ENCODE peak calls at places on chromosomes 6 and 20, in four cellular contexts. One of them, this sample, is unnamed.

GRCh38 chr20:433300-433975 is 25.3 kb downstream of the RBCK1 start:
- DNase-seq in epithelial cell of esophagus: peak; percentile 65
- DNase-seq in GM13976: peak; percentile 83
- DNase-seq in heart left ventricle: no peak
- DNase-seq in this sample: peak; percentile 81

GRCh38 chr6:113818528-113818927 is 38.6 kb upstream of the MARCKS start:
- DNase-seq in epithelial cell of esophagus: no peak
- DNase-seq in GM13976: no peak
- DNase-seq in heart left ventricle: no peak
- DNase-seq in this sample: no peak

GRCh38 chr6:3330199-3330598 is 71.5 kb downstream of the PSMG4 start:
- DNase-seq in epithelial cell of esophagus: no peak
- DNase-seq in GM13976: no peak
- DNase-seq in heart left ventricle: no peak
- DNase-seq in this sample: no peak

GRCh38 chr6:3193102-3193837 is 34.2 kb downstream of the TUBB2B start:
- DNase-seq in epithelial cell of esophagus: no peak
- DNase-seq in GM13976: no peak
- DNase-seq in heart left ventricle: no peak
- DNase-seq in this sample: no peak

GRCh38 chr6:45388328-45388727 is 10.6 kb upstream of the SUPT3H start:
- DNase-seq in epithelial cell of esophagus: peak; percentile 39
- DNase-seq in GM13976: no peak
- DNase-seq in heart left ventricle: no peak
- DNase-seq in this sample: no peak

GRCh38 chr6:122817766-122818165 is 28.7 kb downstream of the SMPDL3A start:
- DNase-seq in epithelial cell of esophagus: no peak
- DNase-seq in GM13976: no peak
- DNase-seq in heart left ventricle: no peak
- DNase-seq in this sample: no peak

GRCh38 chr20:2470051-2470431 is 548 bp downstream of the SNRPB start:
- DNase-seq in epithelial cell of esophagus: peak; percentile 68
- DNase-seq in GM13976: peak; percentile 77
- DNase-seq in heart left ventricle: peak; percentile 42
- DNase-seq in this sample: peak; percentile 73

GRCh38 chr6:73586416-73586974 is 65.7 kb upstream of the EEF1A1 start:
- DNase-seq in epithelial cell of esophagus: no peak
- DNase-seq in GM13976: no peak
- DNase-seq in heart left ventricle: no peak
- DNase-seq in this sample: no peak

GRCh38 chr20:38779247-38780097 is 26.0 kb upstream of the PPP1R16B start:
- DNase-seq in epithelial cell of esophagus: peak; percentile 64
- DNase-seq in GM13976: no peak
- DNase-seq in heart left ventricle: no peak
- DNase-seq in this sample: no peak

GRCh38 chr6:155424201-155424600 is 31.4 kb downstream of the NOX3 start:
- DNase-seq in epithelial cell of esophagus: no peak
- DNase-seq in GM13976: no peak
- DNase-seq in heart left ventricle: no peak
- DNase-seq in this sample: no peak

GRCh38 chr6:5359413-5359812 is 98.1 kb downstream of the FARS2 start:
- DNase-seq in epithelial cell of esophagus: peak; percentile 19
- DNase-seq in GM13976: no peak
- DNase-seq in heart left ventricle: no peak
- DNase-seq in this sample: no peak

GRCh38 chr6:14518515-14519217 is 401.1 kb downstream of the CD83 start:
- DNase-seq in epithelial cell of esophagus: no peak
- DNase-seq in GM13976: no peak
- DNase-seq in heart left ventricle: peak; percentile 43
- DNase-seq in this sample: no peak

GRCh38 chr6:87700729-87701675 is 1.0 kb downstream of the AKIRIN2 start:
- DNase-seq in epithelial cell of esophagus: peak; percentile 81
- DNase-seq in GM13976: peak; percentile 63
- DNase-seq in heart left ventricle: peak; percentile 21
- DNase-seq in this sample: peak; percentile 54

GRCh38 chr6:5541751-5542432 is 280.6 kb downstream of the FARS2 start:
- DNase-seq in epithelial cell of esophagus: peak; percentile 90
- DNase-seq in GM13976: no peak
- DNase-seq in heart left ventricle: no peak
- DNase-seq in this sample: no peak

GRCh38 chr20:11159728-11160127 is 485.9 kb upstream of the JAG1 start:
- DNase-seq in epithelial cell of esophagus: no peak
- DNase-seq in GM13976: no peak
- DNase-seq in heart left ventricle: peak; percentile 23
- DNase-seq in this sample: no peak

GRCh38 chr20:54102543-54102942 is 32.1 kb upstream of the BCAS1 start:
- DNase-seq in epithelial cell of esophagus: no peak
- DNase-seq in GM13976: no peak
- DNase-seq in heart left ventricle: no peak
- DNase-seq in this sample: no peak

GRCh38 chr20:2137552-2138201 is 36.0 kb downstream of the STK35 start:
- DNase-seq in epithelial cell of esophagus: no peak
- DNase-seq in GM13976: no peak
- DNase-seq in heart left ventricle: no peak
- DNase-seq in this sample: no peak

GRCh38 chr6:14031516-14031915 is 86.1 kb upstream of the CD83 start:
- DNase-seq in epithelial cell of esophagus: no peak
- DNase-seq in GM13976: no peak
- DNase-seq in heart left ventricle: peak; percentile 10
- DNase-seq in this sample: no peak

GRCh38 chr20:36936341-36936740 is 15.2 kb downstream of the SAMHD1 start:
- DNase-seq in epithelial cell of esophagus: no peak
- DNase-seq in GM13976: no peak
- DNase-seq in heart left ventricle: no peak
- DNase-seq in this sample: no peak

GRCh38 chr6:85452441-85452881 is 2.6 kb downstream of the NT5E start:
- DNase-seq in epithelial cell of esophagus: peak; percentile 53
- DNase-seq in GM13976: no peak
- DNase-seq in heart left ventricle: no peak
- DNase-seq in this sample: no peak

GRCh38 chr6:85449818-85450577 is at the start of gene NT5E:
- DNase-seq in epithelial cell of esophagus: peak; percentile 70
- DNase-seq in GM13976: peak; percentile 89
- DNase-seq in heart left ventricle: peak; percentile 66
- DNase-seq in this sample: peak; percentile 87

GRCh38 chr6:85451586-85452306 is 1.9 kb downstream of the NT5E start:
- DNase-seq in epithelial cell of esophagus: no peak
- DNase-seq in GM13976: no peak
- DNase-seq in heart left ventricle: no peak
- DNase-seq in this sample: no peak

GRCh38 chr6:85449388-85449817 is 480 bp upstream of the NT5E start:
- DNase-seq in epithelial cell of esophagus: peak; percentile 68
- DNase-seq in GM13976: peak; percentile 85
- DNase-seq in heart left ventricle: peak; percentile 23
- DNase-seq in this sample: peak; percentile 84

DNA sequence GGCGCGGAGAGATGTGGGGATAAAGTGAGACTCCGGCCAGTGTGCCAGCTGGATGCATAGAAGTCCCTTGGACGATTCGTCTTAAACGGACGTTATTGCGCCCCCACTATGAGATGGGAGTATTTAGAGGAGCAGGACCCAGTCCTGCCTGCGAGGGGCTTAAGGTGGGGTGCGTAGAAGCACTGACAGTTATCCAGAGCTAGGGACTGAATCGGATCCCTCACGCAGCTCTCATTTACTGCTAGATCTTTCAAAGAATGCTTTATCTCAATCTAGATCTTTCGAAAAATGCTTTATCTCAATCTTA is 648 bp downstream of the NT5E start:
- DNase-seq in epithelial cell of esophagus: no peak
- DNase-seq in GM13976: peak; percentile 45
- DNase-seq in heart left ventricle: no peak
- DNase-seq in this sample: peak; percentile 30
- TF ChIP-seq CTCF in epithelial cell of esophagus: no peak
- TF ChIP-seq CTCF in GM13976: no peak
- TF ChIP-seq CTCF in heart left ventricle: no peak
- TF ChIP-seq CTCF in this sample: no peak

GRCh38 chr6:142548571-142548970 is 246.8 kb downstream of the ADGRG6 start:
- DNase-seq in epithelial cell of esophagus: no peak
- DNase-seq in GM13976: no peak
- DNase-seq in heart left ventricle: no peak
- DNase-seq in this sample: no peak

GRCh38 chr6:142550310-142550709 is 248.5 kb downstream of the ADGRG6 start:
- DNase-seq in epithelial cell of esophagus: no peak
- DNase-seq in GM13976: no peak
- DNase-seq in heart left ventricle: no peak
- DNase-seq in this sample: no peak

DNA sequence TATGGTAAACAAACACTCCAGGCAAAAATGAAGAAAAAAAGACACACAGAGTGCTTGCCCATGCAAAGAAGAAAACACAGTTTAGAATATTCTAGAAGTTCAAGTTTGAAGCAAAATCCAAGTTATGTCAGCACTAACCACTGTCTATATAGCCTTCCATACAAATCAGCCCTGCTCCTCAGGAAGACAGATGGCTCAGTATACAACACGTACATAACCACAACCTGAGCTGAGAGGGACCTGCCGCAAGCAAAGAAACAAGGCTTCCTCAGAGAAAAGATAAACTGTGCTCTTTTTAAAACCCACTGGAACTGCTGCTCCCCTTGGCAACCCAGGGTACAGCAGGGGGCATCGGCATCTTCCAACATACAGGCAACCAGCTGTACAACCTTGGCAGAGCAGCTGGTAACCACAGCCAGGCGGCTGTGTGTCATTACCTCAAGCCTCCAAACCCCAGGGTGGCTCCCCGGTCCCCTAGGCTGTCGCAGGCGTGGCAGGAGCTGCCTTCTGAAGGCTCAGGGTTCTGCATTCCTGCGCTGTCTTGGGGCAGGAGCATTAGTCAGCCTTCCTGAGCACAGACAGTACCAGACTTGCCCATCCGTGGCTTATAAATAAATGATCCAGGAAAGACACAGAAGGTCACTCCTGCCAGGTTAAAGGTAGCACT is 249.5 kb downstream of the ADGRG6 start:
- DNase-seq in epithelial cell of esophagus: peak; percentile 82
- DNase-seq in GM13976: no peak
- DNase-seq in heart left ventricle: no peak
- DNase-seq in this sample: no peak
- TF ChIP-seq CTCF in epithelial cell of esophagus: peak; percentile 32
- TF ChIP-seq CTCF in GM13976: no peak
- TF ChIP-seq CTCF in heart left ventricle: no peak
- TF ChIP-seq CTCF in this sample: no peak

DNA sequence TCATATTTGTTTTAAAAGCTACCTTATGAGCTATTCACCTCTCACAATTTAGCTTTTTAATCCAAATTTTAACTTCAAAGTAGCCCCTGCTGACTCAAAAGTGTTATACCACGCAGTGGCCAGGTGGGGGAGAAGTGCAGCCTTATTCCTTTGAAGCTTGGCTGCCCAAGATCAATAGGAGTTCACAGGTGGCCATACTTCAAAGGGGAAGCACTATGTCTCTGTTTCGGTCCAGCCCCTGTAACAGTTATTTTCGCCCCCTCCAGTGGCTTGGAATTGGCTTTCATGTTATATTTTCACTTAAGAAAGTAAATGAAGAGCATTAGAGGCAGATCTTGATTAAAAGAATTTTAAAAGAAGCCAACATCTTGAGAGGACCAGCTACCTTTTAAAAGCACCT is 608.4 kb downstream of the EPHA7 start:
- DNase-seq in epithelial cell of esophagus: peak; percentile 52
- DNase-seq in GM13976: peak; percentile 59
- DNase-seq in heart left ventricle: no peak
- DNase-seq in this sample: peak; percentile 58
- TF ChIP-seq CTCF in epithelial cell of esophagus: peak; percentile 88
- TF ChIP-seq CTCF in GM13976: peak; percentile 61
- TF ChIP-seq CTCF in heart left ventricle: peak; percentile 45
- TF ChIP-seq CTCF in this sample: peak; percentile 59

DNA sequence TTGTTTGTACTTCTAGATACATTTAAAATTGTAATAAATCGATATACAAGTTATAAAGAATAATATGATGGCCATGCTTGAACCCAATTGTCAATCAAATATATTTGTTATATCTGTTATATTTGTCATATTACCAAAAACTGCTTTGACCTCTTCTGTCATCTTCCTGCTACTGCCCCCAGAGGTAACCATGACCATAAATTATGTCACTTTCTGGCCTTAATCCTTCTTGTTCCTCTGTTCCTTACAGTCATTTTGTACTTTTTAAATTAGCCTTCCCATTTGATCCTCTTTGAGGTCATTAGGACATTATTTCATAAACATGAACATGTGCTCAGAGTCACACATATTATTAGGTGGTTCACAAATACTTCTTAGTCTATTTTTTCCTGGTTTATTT is 124.7 kb downstream of the HFE start:
- DNase-seq in epithelial cell of esophagus: no peak
- DNase-seq in GM13976: peak; percentile 27
- DNase-seq in heart left ventricle: no peak
- DNase-seq in this sample: no peak
- TF ChIP-seq CTCF in epithelial cell of esophagus: no peak
- TF ChIP-seq CTCF in GM13976: no peak
- TF ChIP-seq CTCF in heart left ventricle: no peak
- TF ChIP-seq CTCF in this sample: no peak

GRCh38 chr20:31257364-31257763 is at the start of gene DEFB115:
- DNase-seq in epithelial cell of esophagus: no peak
- DNase-seq in GM13976: no peak
- DNase-seq in heart left ventricle: no peak
- DNase-seq in this sample: no peak

GRCh38 chr20:31256959-31257358 is 505 bp upstream of the DEFB115 start:
- DNase-seq in epithelial cell of esophagus: no peak
- DNase-seq in GM13976: no peak
- DNase-seq in heart left ventricle: no peak
- DNase-seq in this sample: no peak

GRCh38 chr20:31260326-31260932 is 3.0 kb downstream of the DEFB115 start:
- DNase-seq in epithelial cell of esophagus: peak; percentile 23
- DNase-seq in GM13976: no peak
- DNase-seq in heart left ventricle: no peak
- DNase-seq in this sample: no peak
- TF ChIP-seq CTCF in epithelial cell of esophagus: peak; percentile 13
- TF ChIP-seq CTCF in GM13976: peak; percentile 34
- TF ChIP-seq CTCF in heart left ventricle: peak; percentile 32
- TF ChIP-seq CTCF in this sample: peak; percentile 51

GRCh38 chr20:18431206-18431605 is 35.6 kb downstream of the DZANK1 start:
- DNase-seq in epithelial cell of esophagus: no peak
- DNase-seq in GM13976: no peak
- DNase-seq in heart left ventricle: no peak
- DNase-seq in this sample: no peak
- TF ChIP-seq CTCF in epithelial cell of esophagus: peak; percentile 2
- TF ChIP-seq CTCF in GM13976: no peak
- TF ChIP-seq CTCF in heart left ventricle: no peak
- TF ChIP-seq CTCF in this sample: no peak

GRCh38 chr6:50062051-50062450 is 12.3 kb upstream of the DEFB112 start:
- DNase-seq in epithelial cell of esophagus: peak; percentile 29
- DNase-seq in GM13976: no peak
- DNase-seq in heart left ventricle: no peak
- DNase-seq in this sample: no peak
- TF ChIP-seq CTCF in epithelial cell of esophagus: peak; percentile 64
- TF ChIP-seq CTCF in GM13976: peak; percentile 16
- TF ChIP-seq CTCF in heart left ventricle: no peak
- TF ChIP-seq CTCF in this sample: peak; percentile 27

GRCh38 chr6:112010328-112010727 is 43.6 kb upstream of the CCN6 start:
- DNase-seq in epithelial cell of esophagus: peak; percentile 29
- DNase-seq in GM13976: no peak
- DNase-seq in heart left ventricle: no peak
- DNase-seq in this sample: no peak
- TF ChIP-seq CTCF in epithelial cell of esophagus: no peak
- TF ChIP-seq CTCF in GM13976: no peak
- TF ChIP-seq CTCF in heart left ventricle: no peak
- TF ChIP-seq CTCF in this sample: peak; percentile 4